ENCODE peak calls at places on chromosomes 11 and 22, in nine cellular contexts. U is activated CD4-positive, alpha-beta T cell treated with anti-CD3 and anti-CD28 coated beads, Interleukin-2, amount 50 U/mL, for 1 hour; E is iPS-NIHi11; T is SK-N-SH; A is AG08395; O is PC-9; N is IMR-90; Z is activated T-cell treated with anti-CD3 and anti-CD28 coated beads, Interleukin-2, amount 50 U/mL, for 1 hour; P is stimulated activated CD4-positive, alpha-beta T cell treated with anti-CD3 and anti-CD28 coated beads, Interleukin-1b, Interleukin-23, amount 100 ng/mL, for 1 hour. K is an unnamed sample.
A peak's percentile ranks its signal among the peaks of the same experiment; 100 is the strongest.

GRCh38 chr11:132504501-132505041 is 1027.7 kb downstream of the OPCML start:
- DNase-seq in P (no peak), U (no peak), A (no peak), Z (no peak), E (no peak), T (no peak), N (no peak), O (no peak), K (no peak)

GRCh38 chr22:30086496-30086895 is 6.2 kb downstream of the HORMAD2 start:
- DNase-seq in T (no peak), N (no peak), O (no peak), U (no peak), P (no peak), A (no peak), Z (no peak), E (no peak), K (no peak)

GRCh38 chr11:107567739-107568335 is 2.3 kb upstream of the ALKBH8 start:
- DNase-seq in E (no peak), N (no peak), O (no peak), Z (no peak), P (no peak), T (peak; percentile 26), U (no peak), A (no peak), K (no peak)

GRCh38 chr22:19194751-19195536 is 16.4 kb upstream of the SLC25A1 start:
- DNase-seq in A (no peak), P (no peak), O (no peak), U (no peak), N (no peak), E (no peak), T (no peak), Z (no peak), K (no peak)

GRCh38 chr11:2096919-2097301 is 42.3 kb downstream of the IGF2 start:
- DNase-seq in E (no peak), U (no peak), P (no peak), T (no peak), O (no peak), N (no peak), Z (no peak), A (no peak), K (no peak)

GRCh38 chr11:6988506-6988905 is 31.6 kb downstream of the ZNF214 start:
- DNase-seq in Z (no peak), T (no peak), U (no peak), A (peak; percentile 13), P (no peak), E (no peak), N (peak; percentile 58), O (no peak), K (no peak)

GRCh38 chr11:7457211-7457610 is 28.1 kb upstream of the OLFML1 start:
- DNase-seq in E (no peak), P (no peak), A (peak; percentile 75), Z (no peak), T (no peak), N (no peak), O (no peak), U (no peak), K (peak; percentile 43)

GRCh38 chr11:116412118-116412889 is 360.5 kb downstream of the BUD13 start:
- DNase-seq in E (no peak), A (no peak), T (no peak), N (no peak), O (no peak), U (no peak), P (no peak), Z (no peak), K (no peak)

GRCh38 chr11:3106736-3107524 is 49.7 kb upstream of the CARS1 start:
- DNase-seq in N (no peak), O (no peak), P (no peak), A (no peak), T (peak; percentile 23), E (peak; percentile 52), U (no peak), Z (peak; percentile 12), K (no peak)

GRCh38 chr11:71329731-71330130 is 77.4 kb upstream of the SHANK2 start:
- DNase-seq in E (no peak), A (no peak), P (no peak), T (no peak), O (no peak), U (no peak), Z (no peak), N (no peak), K (no peak)

GRCh38 chr11:122698390-122698789 is 42.9 kb downstream of the UBASH3B start:
- DNase-seq in E (no peak), T (no peak), N (no peak), O (no peak), U (no peak), Z (no peak), P (no peak), A (no peak), K (peak; percentile 48)